ENCODE peak calls at places on chromosomes 11 and 22, in six cellular contexts. N is progenitor cell of endocrine pancreas; U is fibroblast of villous mesenchyme; Q is CD8-positive, alpha-beta T cell; Z is activated B cell treated with CpG ODN at 0.5 μM for 24 hours; Y is right lobe of liver. A is an unnamed sample.

GRCh38 chr11:35515224-35515623 is 10.2 kb downstream of the PAMR1 start:
- DNase-seq in Y (no peak), U (peak), N (no peak), Q (no peak), Z (no peak), A (no peak)

GRCh38 chr22:48393041-48393370 is 1434.7 kb downstream of the BRD1 start:
- DNase-seq in Q (no peak), U (no peak), Y (no peak), N (no peak), Z (no peak), A (no peak)

GRCh38 chr11:105236631-105237030 is 97.1 kb upstream of the CARD18 start:
- DNase-seq in U (peak), Q (no peak), N (no peak), Y (no peak), Z (no peak), A (no peak)

GRCh38 chr11:102685769-102686168 is 19.8 kb downstream of the MMP27 start:
- DNase-seq in Y (no peak), U (no peak), Q (no peak), Z (no peak), N (no peak), A (no peak)

GRCh38 chr11:69670158-69670845 is 4.9 kb downstream of the LTO1 start:
- DNase-seq in Y (peak), N (peak), U (peak), Q (peak), Z (peak), A (peak)

GRCh38 chr11:63838150-63838681 is 694 bp upstream of the MARK2 start:
- DNase-seq in Q (no peak), N (no peak), Y (peak), U (no peak), Z (no peak), A (no peak)

GRCh38 chr11:15944460-15944859 is 411.9 kb downstream of the SOX6 start:
- DNase-seq in U (no peak), Q (no peak), N (no peak), Z (no peak), Y (no peak), A (no peak)

GRCh38 chr11:2211113-2211971 is 39.7 kb upstream of the TH start:
- DNase-seq in U (no peak), Y (peak), N (peak), Q (peak), Z (no peak), A (no peak)

GRCh38 chr11:36469881-36470802 is 39.9 kb downstream of the TRAF6 start:
- DNase-seq in Z (no peak), N (no peak), Y (no peak), Q (no peak), U (peak), A (no peak)

GRCh38 chr11:57461841-57462489 is 1.6 kb downstream of the RTN4RL2 start:
- DNase-seq in Y (no peak), N (no peak), U (no peak), Z (no peak), Q (no peak), A (no peak)

GRCh38 chr22:37230673-37231405 is 13.2 kb downstream of the RAC2 start:
- DNase-seq in N (no peak), Q (peak), U (no peak), Z (no peak), Y (peak), A (no peak)

GRCh38 chr11:2564588-2565440 is 120.0 kb downstream of the KCNQ1 start:
- DNase-seq in Y (peak), Q (no peak), Z (no peak), N (no peak), U (no peak), A (no peak)

GRCh38 chr11:92397356-92397755 is 172.7 kb downstream of the FAT3 start:
- DNase-seq in N (no peak), Q (no peak), Z (no peak), U (no peak), Y (no peak), A (no peak)

GRCh38 chr22:29030618-29031235 is 30.9 kb downstream of the C22orf31 start:
- DNase-seq in N (peak), Z (no peak), Y (peak), U (peak), Q (no peak), A (no peak)

GRCh38 chr11:107591446-107592236 is 694 bp downstream of the ELMOD1 start:
- DNase-seq in Y (peak), Z (peak), U (peak), Q (peak), N (peak), A (no peak)

GRCh38 chr11:9982796-9983579 is 311.0 kb downstream of the SBF2 start:
- DNase-seq in U (peak), Y (no peak), Q (no peak), N (no peak), Z (no peak), A (no peak)

GRCh38 chr11:30760341-30760740 is 174.2 kb upstream of the MPPED2 start:
- DNase-seq in Z (no peak), Y (no peak), N (no peak), Q (no peak), U (no peak), A (no peak)

GRCh38 chr11:95688501-95689222 is 100.9 kb downstream of the FAM76B start:
- DNase-seq in Y (no peak), Q (no peak), U (no peak), Z (no peak), N (no peak), A (no peak)

GRCh38 chr11:106950067-106950491 is 68.2 kb downstream of the GUCY1A2 start:
- DNase-seq in U (no peak), Y (no peak), Q (no peak), N (no peak), Z (no peak), A (no peak)

GRCh38 chr22:46841528-46841927 is 79.1 kb downstream of the TBC1D22A start:
- DNase-seq in Z (no peak), Y (no peak), Q (no peak), N (no peak), U (no peak), A (no peak)

GRCh38 chr11:8070417-8071101 is 10.5 kb upstream of the TUB start:
- DNase-seq in U (peak), Y (no peak), Z (no peak), N (no peak), Q (no peak), A (no peak)
- TF ChIP-seq CTCF in U (peak), Y (peak), Z (no peak), N (peak), Q (no peak), A (peak)

GRCh38 chr11:6995703-6996102 is 24.4 kb downstream of the ZNF214 start:
- DNase-seq in N (no peak), Z (no peak), Q (no peak), Y (no peak), U (no peak), A (no peak)
- TF ChIP-seq CTCF in N (no peak), Z (no peak), Q (no peak), Y (no peak), U (no peak), A (no peak)

GRCh38 chr11:534197-534591 is 1.2 kb downstream of the HRAS start:
- DNase-seq in Y (no peak), N (no peak), Q (no peak), U (no peak), Z (no peak), A (no peak)

GRCh38 chr11:535519-536454 is at the start of gene HRAS:
- DNase-seq in Y (peak), Z (peak), U (peak), N (peak), Q (peak), A (peak)

GRCh38 chr11:533049-533585 is 2.3 kb downstream of the HRAS start:
- DNase-seq in N (no peak), Y (no peak), U (no peak), Z (no peak), Q (no peak), A (no peak)

GRCh38 chr11:533586-534196 is 1.7 kb downstream of the HRAS start:
- DNase-seq in Y (no peak), Q (no peak), N (no peak), Z (no peak), U (no peak), A (no peak)

DNA sequence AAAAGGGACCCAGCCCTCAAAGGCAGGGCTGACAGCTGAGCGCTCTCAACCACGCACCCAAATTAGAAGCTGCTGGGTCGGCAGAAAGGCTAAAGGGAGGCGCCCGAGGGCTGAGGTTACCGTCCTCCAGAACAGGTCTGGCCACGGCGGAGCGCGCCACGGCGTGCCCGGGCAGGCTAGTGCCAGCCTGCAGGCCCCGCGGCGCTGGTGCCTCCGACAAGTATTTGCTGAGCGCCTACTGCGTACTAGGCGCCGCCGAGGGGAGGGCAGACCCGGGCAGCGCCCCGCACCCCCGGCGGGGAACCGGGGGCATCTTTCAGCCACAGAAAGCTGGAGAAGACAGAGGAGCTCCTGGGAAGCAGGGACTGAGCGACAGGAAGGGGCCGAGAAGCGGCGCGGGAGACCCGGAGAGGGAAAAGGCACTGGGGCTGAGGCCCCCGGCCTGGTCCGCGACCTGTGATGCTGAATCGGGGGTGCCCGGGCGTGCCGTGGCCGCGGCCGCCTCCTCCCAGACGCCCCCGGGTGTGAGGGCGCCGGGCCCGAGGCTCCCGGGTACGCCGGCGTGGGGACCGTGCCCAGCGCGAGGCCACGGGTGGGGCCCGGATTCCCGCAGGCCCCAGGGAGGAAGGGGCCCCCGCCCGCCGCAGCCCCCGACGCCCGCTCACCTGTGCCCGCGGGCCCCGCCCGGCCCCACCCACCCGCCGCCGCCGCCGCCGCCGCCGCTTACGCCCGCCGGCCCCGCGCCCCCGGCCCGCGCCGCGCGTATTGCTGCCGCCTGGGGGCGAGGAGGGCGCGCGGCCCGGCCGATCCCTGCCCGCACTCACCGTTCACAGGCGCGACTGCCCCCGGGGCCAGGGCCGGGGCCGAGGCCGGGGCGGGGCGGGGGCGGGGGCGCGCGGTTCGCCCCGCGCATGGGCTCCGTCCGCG is 521 bp downstream of the HRAS start:
- DNase-seq in Z (no peak), Q (no peak), Y (peak), U (peak), N (no peak), A (no peak)
- TF ChIP-seq CTCF in Z (no peak), Q (no peak), Y (no peak), U (no peak), N (no peak), A (no peak)

GRCh38 chr11:62020661-62021060 is 53.2 kb upstream of the FTH1 start:
- DNase-seq in Y (no peak), Q (no peak), N (no peak), U (no peak), Z (no peak), A (no peak)
- TF ChIP-seq CTCF in Y (no peak), Q (no peak), N (no peak), U (no peak), Z (no peak), A (no peak)

DNA sequence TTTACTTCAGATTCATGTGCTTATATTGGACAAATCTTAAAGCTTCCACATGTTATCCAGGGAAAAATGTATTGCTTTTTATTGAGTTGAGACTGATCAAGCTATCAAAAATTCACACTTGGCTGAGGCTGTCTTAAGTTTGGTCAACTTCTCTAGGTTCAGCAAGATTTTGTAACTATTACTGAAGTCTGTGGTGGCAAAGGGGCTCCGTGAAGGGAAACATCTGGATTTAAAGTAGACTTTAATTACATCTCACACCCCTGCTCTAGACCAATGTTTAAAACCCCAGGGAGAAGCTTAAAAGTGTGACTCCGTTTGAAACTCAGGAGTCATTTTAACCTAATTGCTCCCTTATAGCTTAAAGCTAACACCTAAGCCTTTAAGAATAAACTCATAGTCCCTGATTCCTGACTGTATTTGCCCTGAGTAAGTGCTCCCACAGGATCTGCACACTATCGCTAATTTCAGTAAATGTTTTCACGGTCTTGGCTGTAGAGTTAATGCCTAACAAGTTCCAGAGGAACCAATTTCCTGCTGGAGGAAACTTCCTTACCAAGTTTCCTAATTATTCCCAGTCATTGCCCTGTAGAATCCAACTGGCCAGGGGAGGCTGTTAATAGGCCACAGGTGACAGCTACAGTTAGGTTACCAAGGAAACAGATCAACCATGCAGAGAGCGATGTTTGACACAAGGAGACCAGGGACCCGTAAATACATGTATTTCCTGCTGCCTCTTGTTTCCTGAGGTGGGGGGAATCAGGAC is 40.5 kb downstream of the OR10A6 start:
- DNase-seq in Q (no peak), N (no peak), Z (no peak), Y (no peak), U (no peak), A (no peak)
- TF ChIP-seq CTCF in Q (no peak), N (no peak), Z (no peak), Y (no peak), U (no peak), A (no peak)

GRCh38 chr22:45552017-45552411 is 49.3 kb downstream of the FBLN1 start:
- DNase-seq in Z (no peak), U (no peak), Y (no peak), Q (no peak), N (no peak), A (no peak)

GRCh38 chr22:45552580-45553332 is 50.1 kb downstream of the FBLN1 start:
- DNase-seq in N (no peak), Z (no peak), Y (peak), Q (no peak), U (peak), A (no peak)

GRCh38 chr22:45553333-45554039 is 50.8 kb downstream of the FBLN1 start:
- DNase-seq in Y (peak), Z (peak), N (peak), Q (peak), U (peak), A (peak)

GRCh38 chr22:45554861-45555260 is 52.2 kb downstream of the FBLN1 start:
- DNase-seq in Y (no peak), N (no peak), Q (no peak), U (no peak), Z (no peak), A (no peak)

GRCh38 chr22:45554040-45554406 is 51.3 kb downstream of the FBLN1 start:
- DNase-seq in Z (no peak), U (no peak), Q (no peak), Y (no peak), N (no peak), A (no peak)
- TF ChIP-seq CTCF in Z (no peak), U (no peak), Q (no peak), Y (no peak), N (no peak), A (no peak)

GRCh38 chr22:30445438-30445936 is 19.9 kb downstream of the MTFP1 start:
- DNase-seq in U (no peak), N (no peak), Q (no peak), Z (no peak), Y (no peak), A (no peak)

GRCh38 chr22:30439226-30439625 is 13.7 kb downstream of the MTFP1 start:
- DNase-seq in Q (no peak), Z (no peak), N (no peak), U (no peak), Y (no peak), A (no peak)

GRCh38 chr22:30439836-30440235 is 14.3 kb downstream of the MTFP1 start:
- DNase-seq in Q (no peak), Z (no peak), U (no peak), N (no peak), Y (no peak), A (no peak)

GRCh38 chr22:30441088-30441487 is 15.5 kb downstream of the MTFP1 start:
- DNase-seq in Y (no peak), Z (no peak), Q (no peak), U (no peak), N (no peak), A (no peak)

DNA sequence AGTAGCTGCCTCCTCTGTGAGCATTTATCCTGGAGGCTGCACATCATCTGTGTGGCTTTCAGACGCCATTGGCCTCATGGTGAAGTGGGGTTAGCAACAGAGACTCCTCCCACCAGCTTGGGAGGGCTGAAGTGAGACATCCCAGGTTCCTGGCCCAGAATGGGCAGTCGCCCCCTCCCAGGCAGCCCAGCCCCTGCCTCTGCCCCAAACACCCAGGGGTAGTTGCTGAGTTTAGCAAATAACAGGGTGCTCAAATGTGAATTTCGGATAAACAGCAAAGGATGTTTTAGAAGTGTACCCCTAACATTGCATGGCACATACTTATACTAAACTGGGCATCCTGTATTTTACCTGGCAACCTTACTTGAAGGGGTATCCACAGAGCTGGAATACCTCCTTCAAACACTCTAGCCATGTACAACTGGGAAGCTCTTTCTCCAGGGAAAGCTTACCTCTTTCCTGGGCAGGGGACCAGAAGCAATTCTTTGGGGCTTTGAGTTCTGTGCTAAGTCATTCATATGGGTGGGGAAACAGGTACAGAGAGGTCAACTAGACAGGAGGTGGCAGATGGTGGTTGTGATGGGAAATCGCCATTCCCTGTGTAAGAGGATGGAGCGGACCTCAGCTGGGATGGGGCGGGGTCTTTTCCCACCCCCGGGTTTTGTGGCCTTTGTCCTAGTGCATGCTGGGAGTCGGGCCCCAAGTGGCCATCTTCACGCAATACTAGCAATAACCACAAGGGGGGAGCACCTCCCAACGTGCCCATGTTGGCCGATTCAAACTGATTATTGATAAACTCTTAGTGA is 19.3 kb downstream of the MTFP1 start:
- DNase-seq in U (peak), N (peak), Z (no peak), Y (no peak), Q (peak), A (peak)
- TF ChIP-seq CTCF in U (peak), N (peak), Z (peak), Y (peak), Q (peak), A (peak)

GRCh38 chr11:27842290-27842689 is 142.0 kb upstream of the BDNF start:
- DNase-seq in Q (no peak), U (no peak), Z (no peak), N (no peak), Y (no peak), A (no peak)

GRCh38 chr11:27837895-27838563 is 137.8 kb upstream of the BDNF start:
- DNase-seq in U (no peak), Y (no peak), Z (no peak), N (no peak), Q (no peak), A (no peak)

GRCh38 chr11:27838674-27839073 is 138.4 kb upstream of the BDNF start:
- DNase-seq in Y (no peak), Q (no peak), Z (no peak), U (no peak), N (no peak), A (no peak)

GRCh38 chr11:27839226-27839913 is 139.1 kb upstream of the BDNF start:
- DNase-seq in Q (no peak), Y (no peak), Z (no peak), N (no peak), U (peak), A (no peak)
- TF ChIP-seq CTCF in Q (no peak), Y (peak), Z (no peak), N (peak), U (peak), A (peak)

DNA sequence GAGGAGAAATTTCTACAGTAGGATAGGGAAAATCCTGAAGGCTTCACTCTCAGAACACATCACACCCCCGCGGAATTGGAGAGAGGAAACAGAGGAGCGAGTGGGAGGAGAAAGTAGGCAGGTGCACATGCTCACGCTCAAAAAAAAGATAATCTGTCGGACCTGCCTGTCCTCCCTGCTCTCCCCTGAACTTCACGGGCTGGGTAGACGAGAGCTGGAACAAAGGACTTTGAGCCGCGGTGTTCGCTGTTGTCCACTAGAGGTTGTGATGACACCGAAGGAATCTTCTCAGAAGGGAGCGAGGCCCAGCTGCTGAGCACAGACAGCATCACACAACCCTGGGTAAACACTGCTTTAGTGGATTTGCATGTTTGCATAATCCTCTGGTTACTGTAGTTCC is 5.0 kb downstream of the SEZ6L start:
- DNase-seq in N (no peak), Y (no peak), U (no peak), Z (no peak), Q (no peak), A (no peak)
- TF ChIP-seq CTCF in N (peak), Y (no peak), U (no peak), Z (no peak), Q (no peak), A (peak)

GRCh38 chr11:67288198-67288451 is 978 bp upstream of the ANKRD13D start:
- DNase-seq in U (no peak), Y (no peak), Z (no peak), N (no peak), Q (no peak), A (no peak)

GRCh38 chr11:67289651-67290479 is 762 bp downstream of the ANKRD13D start:
- DNase-seq in Z (no peak), Q (no peak), U (no peak), Y (peak), N (no peak), A (no peak)

GRCh38 chr11:67287355-67288197 is 1.5 kb upstream of the ANKRD13D start:
- DNase-seq in U (no peak), Y (peak), Z (no peak), N (no peak), Q (peak), A (no peak)

GRCh38 chr11:67289226-67289650 is at the start of gene ANKRD13D:
- DNase-seq in Z (no peak), U (no peak), N (peak), Y (no peak), Q (no peak), A (no peak)

GRCh38 chr11:67288452-67289225 is 464 bp upstream of the ANKRD13D start:
- DNase-seq in Z (peak), N (peak), Y (peak), Q (peak), U (peak), A (peak)
- TF ChIP-seq CTCF in Z (no peak), N (peak), Y (peak), Q (peak), U (peak), A (no peak)